ENCODE peak calls at places on chromosomes 1 and 21, in seven cellular contexts. T is activated CD4-positive, CD25-positive, alpha-beta regulatory T cell; F is non-pigmented ciliary epithelial cell; W is fibroblast of pulmonary artery; Q is thoracic aorta; O is stimulated activated CD4-positive, alpha-beta T cell treated with anti-CD3 and anti-CD28 coated beads, Interleukin-1b, Interleukin-23, amount 100 ng/mL, for 48 hours; K is stimulated activated CD8-positive, alpha-beta memory T cell treated with anti-CD3 and anti-CD28 coated beads, Interleukin-4, amount 100 ng/mL, for 24 hours. N is an unnamed sample.

GRCh38 chr1:243325305-243325890 is 69.6 kb downstream of the SDCCAG8 start:
- DNase-seq in K (no peak), O (no peak), F (peak; percentile 48), T (no peak), Q (no peak), W (peak; percentile 84), N (no peak)

GRCh38 chr1:41319106-41319755 is 42.0 kb upstream of the FOXO6 start:
- DNase-seq in K (no peak), F (no peak), W (no peak), Q (no peak), T (no peak), O (no peak), N (no peak)

GRCh38 chr1:79006564-79006963 is at the start of gene ADGRL4:
- DNase-seq in Q (no peak), F (peak; percentile 15), K (no peak), W (peak; percentile 80), T (no peak), O (no peak), N (no peak)

GRCh38 chr1:187928288-187928687 is 1099.5 kb downstream of the PLA2G4A start:
- DNase-seq in T (no peak), Q (no peak), F (peak; percentile 6), K (no peak), W (peak; percentile 56), O (no peak), N (no peak)

GRCh38 chr1:77193951-77194350 is 25.3 kb downstream of the PIGK start:
- DNase-seq in W (no peak), O (no peak), F (no peak), K (no peak), T (no peak), Q (no peak), N (no peak)

GRCh38 chr1:51168266-51168845 is 66.3 kb downstream of the C1orf185 start:
- DNase-seq in K (no peak), T (no peak), Q (no peak), O (no peak), W (peak; percentile 6), F (no peak), N (no peak)

GRCh38 chr1:244137261-244137660 is 86.2 kb downstream of the ZBTB18 start:
- DNase-seq in T (no peak), W (no peak), O (no peak), F (no peak), Q (no peak), K (no peak), N (no peak)

GRCh38 chr21:27545754-27546349 is 579.0 kb upstream of the ADAMTS5 start:
- DNase-seq in F (no peak), W (no peak), O (no peak), K (no peak), Q (no peak), T (no peak), N (no peak)

GRCh38 chr1:24138481-24139158 is 4.3 kb downstream of the IL22RA1 start:
- DNase-seq in K (no peak), F (no peak), T (no peak), Q (no peak), O (no peak), W (no peak), N (no peak)

GRCh38 chr1:241857131-241857530 is 9.1 kb downstream of the EXO1 start:
- DNase-seq in K (no peak), T (no peak), F (no peak), Q (no peak), W (no peak), O (no peak), N (no peak)

GRCh38 chr1:231214918-231215675 is 25.9 kb upstream of the GNPAT start:
- DNase-seq in T (no peak), W (no peak), K (peak; percentile 6), Q (no peak), O (no peak), F (no peak), N (no peak)

GRCh38 chr1:30746212-30747027 is 11.2 kb downstream of the LAPTM5 start:
- DNase-seq in F (no peak), T (no peak), Q (no peak), O (no peak), K (no peak), W (no peak), N (no peak)

GRCh38 chr1:215393476-215393875 is 173.6 kb upstream of the KCTD3 start:
- DNase-seq in F (no peak), Q (no peak), O (no peak), K (no peak), T (no peak), W (no peak), N (no peak)

GRCh38 chr1:113073457-113073950 is 506 bp downstream of the LRIG2 start:
- DNase-seq in F (no peak), O (no peak), T (no peak), K (no peak), Q (no peak), W (peak; percentile 59), N (peak; percentile 36)

GRCh38 chr1:165650981-165651625 is 20.1 kb downstream of the MGST3 start:
- DNase-seq in F (no peak), Q (no peak), K (no peak), W (no peak), T (no peak), O (no peak), N (no peak)

GRCh38 chr1:49765034-49765433 is 258.7 kb downstream of the AGBL4 start:
- DNase-seq in Q (no peak), T (no peak), K (no peak), O (no peak), W (no peak), F (no peak), N (no peak)

GRCh38 chr1:211236633-211237321 is 22.4 kb upstream of the RCOR3 start:
- DNase-seq in W (peak; percentile 31), K (no peak), Q (no peak), O (no peak), F (no peak), T (no peak), N (no peak)

GRCh38 chr1:45793942-45794604 is 9.3 kb upstream of the MAST2 start:
- DNase-seq in O (no peak), T (no peak), K (no peak), W (no peak), F (no peak), Q (no peak), N (no peak)

GRCh38 chr1:8026976-8027747 is 1.1 kb upstream of the ERRFI1 start:
- DNase-seq in W (peak; percentile 67), K (no peak), T (no peak), F (no peak), O (no peak), Q (no peak), N (peak; percentile 72)